ENCODE peak calls at places on chromosome 11, in five cellular contexts. W is tibial artery, V is A673, T is neural progenitor cell, I is H9. G is an unnamed sample.

GRCh38 chr11:723120-723883 is 17.3 kb downstream of the EPS8L2 start:
- DNase-seq in W (no peak), V (peak; percentile 61), T (peak; percentile 57), I (peak; percentile 38), G (no peak)

GRCh38 chr11:27012254-27012921 is 18.5 kb downstream of the FIBIN start:
- DNase-seq in W (no peak), V (peak; percentile 87), T (peak; percentile 26), I (no peak), G (no peak)

GRCh38 chr11:103906291-103906850 is 130.1 kb upstream of the DDI1 start:
- DNase-seq in W (no peak), V (no peak), T (no peak), I (no peak), G (no peak)

GRCh38 chr11:124612045-124612444 is 817 bp downstream of the PANX3 start:
- DNase-seq in W (no peak), V (no peak), T (no peak), I (no peak), G (no peak)

GRCh38 chr11:59205664-59206063 is 7.1 kb downstream of the MPEG1 start:
- DNase-seq in W (no peak), V (no peak), T (no peak), I (no peak), G (no peak)

GRCh38 chr11:2655834-2656622 is 43.8 kb downstream of the KCNQ1OT1 start:
- DNase-seq in W (no peak), V (no peak), T (no peak), I (no peak), G (no peak)

GRCh38 chr11:116500002-116500832 is 272.6 kb downstream of the BUD13 start:
- DNase-seq in W (no peak), V (no peak), T (no peak), I (no peak), G (no peak)

GRCh38 chr11:43928721-43929120 is 13.7 kb upstream of the C11orf96 start:
- DNase-seq in W (no peak), V (no peak), T (no peak), I (no peak), G (no peak)

GRCh38 chr11:11965192-11965591 is 43.2 kb downstream of the DKK3 start:
- DNase-seq in W (no peak), V (no peak), T (no peak), I (no peak), G (peak; percentile 37)

GRCh38 chr11:60950024-60950423 is 2.0 kb downstream of the SLC15A3 start:
- DNase-seq in W (no peak), V (no peak), T (no peak), I (no peak), G (peak; percentile 78)

GRCh38 chr11:63667993-63668392 is 3.2 kb downstream of the ATL3 start:
- DNase-seq in W (no peak), V (peak; percentile 58), T (no peak), I (no peak), G (no peak)

GRCh38 chr11:130979386-130979972 is 63.2 kb upstream of the SNX19 start:
- DNase-seq in W (no peak), V (peak; percentile 47), T (peak; percentile 69), I (no peak), G (no peak)

GRCh38 chr11:82398300-82398815 is 335.3 kb downstream of the FAM181B start:
- DNase-seq in W (peak; percentile 29), V (no peak), T (no peak), I (no peak), G (no peak)

GRCh38 chr11:72519220-72519881 is 85.0 kb upstream of the CLPB start:
- DNase-seq in W (no peak), V (no peak), T (no peak), I (no peak), G (no peak)

GRCh38 chr11:27514076-27514475 is 7.5 kb upstream of the LIN7C start:
- DNase-seq in W (no peak), V (no peak), T (no peak), I (no peak), G (no peak)

GRCh38 chr11:111923351-111923788 is 4.7 kb downstream of the C11orf52 start:
- DNase-seq in W (peak; percentile 68), V (peak; percentile 75), T (no peak), I (no peak), G (no peak)

GRCh38 chr11:78828582-78829520 is 254.2 kb upstream of the NARS2 start:
- DNase-seq in W (no peak), V (no peak), T (no peak), I (no peak), G (no peak)

GRCh38 chr11:10941429-10941828 is 83.6 kb upstream of the ZBED5 start:
- DNase-seq in W (no peak), V (no peak), T (no peak), I (no peak), G (no peak)

GRCh38 chr11:84384637-84385227 is 1098.6 kb upstream of the CCDC90B start:
- DNase-seq in W (peak; percentile 59), V (peak; percentile 64), T (peak; percentile 65), I (peak; percentile 42), G (no peak)

GRCh38 chr11:74840486-74840885 is 91.8 kb downstream of the RNF169 start:
- DNase-seq in W (no peak), V (no peak), T (no peak), I (no peak), G (no peak)

GRCh38 chr11:92556435-92556834 is 331.8 kb downstream of the FAT3 start:
- DNase-seq in W (no peak), V (peak; percentile 44), T (peak; percentile 44), I (no peak), G (no peak)

GRCh38 chr11:120335928-120336640 is at the start of gene ARHGEF12:
- DNase-seq in W (peak; percentile 92), V (peak; percentile 100), T (peak; percentile 97), I (peak; percentile 96), G (peak; percentile 96)

GRCh38 chr11:3381794-3382193 is 2.8 kb upstream of the ZNF195 start:
- DNase-seq in W (no peak), V (no peak), T (peak; percentile 28), I (no peak), G (no peak)

GRCh38 chr11:96339704-96340554 is 3.1 kb downstream of the MAML2 start:
- DNase-seq in W (no peak), V (no peak), T (no peak), I (no peak), G (no peak)

GRCh38 chr11:5967708-5968107 is 586 bp downstream of the OR56A5 start:
- DNase-seq in W (no peak), V (no peak), T (no peak), I (no peak), G (no peak)

GRCh38 chr11:73030130-73030529 is 112.0 kb downstream of the FCHSD2 start:
- DNase-seq in W (no peak), V (no peak), T (no peak), I (no peak), G (no peak)

GRCh38 chr11:64247729-64248531 is 1.2 kb upstream of the PPP1R14B start:
- DNase-seq in W (no peak), V (peak; percentile 49), T (no peak), I (no peak), G (no peak)

GRCh38 chr11:121563003-121563402 is 110.2 kb upstream of the SORL1-AS1 start:
- DNase-seq in W (no peak), V (no peak), T (no peak), I (no peak), G (no peak)

GRCh38 chr11:130042093-130042591 is 27.6 kb upstream of the APLP2 start:
- DNase-seq in W (no peak), V (no peak), T (no peak), I (no peak), G (no peak)

GRCh38 chr11:8927233-8927632 is 5.5 kb downstream of the C11orf16 start:
- DNase-seq in W (no peak), V (no peak), T (no peak), I (no peak), G (no peak)

GRCh38 chr11:74084796-74085541 is 76.1 kb upstream of the UCP3 start:
- DNase-seq in W (no peak), V (no peak), T (no peak), I (no peak), G (no peak)

GRCh38 chr11:17275376-17276235 is 933 bp upstream of the NUCB2 start:
- DNase-seq in W (no peak), V (no peak), T (no peak), I (no peak), G (no peak)

GRCh38 chr11:17277024-17277584 is 565 bp downstream of the NUCB2 start:
- DNase-seq in W (peak; percentile 20), V (peak; percentile 17), T (no peak), I (no peak), G (no peak)

GRCh38 chr11:17272823-17273222 is 3.7 kb upstream of the NUCB2 start:
- DNase-seq in W (no peak), V (no peak), T (no peak), I (no peak), G (no peak)

GRCh38 chr11:17273668-17274321 is 2.7 kb upstream of the NUCB2 start:
- DNase-seq in W (no peak), V (peak; percentile 22), T (no peak), I (peak; percentile 67), G (no peak)

GRCh38 chr11:17276236-17277023 is at the start of gene NUCB2:
- DNase-seq in W (peak; percentile 97), V (peak; percentile 97), T (peak; percentile 99), I (peak; percentile 98), G (peak; percentile 99)
- TF ChIP-seq CTCF in W (no peak), V (no peak), T (no peak), I (no peak), G (no peak)

GRCh38 chr11:108580645-108581044 is 12.9 kb downstream of the EXPH5 start:
- DNase-seq in W (no peak), V (no peak), T (no peak), I (no peak), G (no peak)
- H3K4me1 ChIP-seq in W (no peaks in the 10 kb centered on the region), V (no peaks in the 10 kb centered on the region), T (no peaks in the 10 kb centered on the region), I (no peaks in the 10 kb centered on the region), G (no peaks in the 10 kb centered on the region)

DNA sequence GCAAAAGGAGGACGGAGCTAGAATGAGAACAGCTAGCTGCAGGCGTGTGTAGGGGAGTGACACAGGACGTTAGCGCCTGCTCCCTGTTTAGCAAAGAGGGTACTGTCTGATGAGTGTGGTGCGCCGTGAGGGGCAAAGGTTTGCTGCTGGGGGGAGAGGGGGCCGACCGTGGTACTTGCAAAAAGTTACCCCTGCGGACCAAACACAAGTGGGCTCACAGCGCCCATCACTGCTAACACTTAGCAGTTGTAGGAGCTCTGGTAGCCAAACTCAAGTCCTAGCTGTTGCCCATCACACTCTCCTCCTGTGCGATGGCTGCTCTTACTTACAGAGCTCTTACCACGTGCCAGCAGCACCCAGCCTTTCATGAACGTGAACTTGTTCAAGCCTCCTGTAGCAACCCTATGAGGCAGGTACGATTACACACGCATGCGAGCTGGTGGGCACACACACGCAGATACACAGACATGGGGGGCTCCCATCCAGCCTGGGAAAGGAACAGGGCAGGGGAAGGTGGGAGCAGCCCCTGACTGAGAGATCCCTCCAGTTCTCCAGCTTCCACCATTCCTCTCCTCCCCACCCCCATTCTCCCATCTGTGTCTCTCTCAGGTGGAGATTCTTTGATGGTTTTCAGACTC is 37.5 kb upstream of the WNT11 start:
- DNase-seq in W (no peak), V (no peak), T (no peak), I (no peak), G (peak; percentile 51)
- TF ChIP-seq CTCF in W (no peak), V (no peak), T (no peak), I (no peak), G (no peak)

DNA sequence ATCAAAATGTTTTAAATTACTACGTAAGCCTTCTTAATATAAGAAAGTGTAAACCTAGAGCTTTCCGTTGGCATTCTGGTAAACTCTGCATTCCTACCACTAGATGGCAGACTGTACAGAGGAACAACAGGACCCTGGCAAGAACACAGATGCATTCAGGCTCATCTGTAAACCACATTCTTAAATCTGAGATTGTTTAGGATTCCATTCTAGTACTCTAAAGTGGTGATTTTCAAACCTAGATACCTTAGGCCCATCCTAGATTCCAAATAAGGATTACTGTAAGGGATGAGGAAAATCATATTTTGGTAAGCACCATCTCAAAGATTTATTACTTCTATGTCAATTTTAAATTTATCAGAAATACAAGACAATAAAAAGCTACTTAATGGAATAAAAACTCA is 26.9 kb downstream of the PICALM start:
- DNase-seq in W (peak; percentile 81), V (peak; percentile 94), T (peak; percentile 88), I (peak; percentile 62), G (no peak)
- H3K4me1 ChIP-seq in W (peaks cover 59% of the 10 kb centered on the region), V (peaks cover 48% of the 10 kb centered on the region), T (peaks cover 15% of the 10 kb centered on the region), I (no peaks in the 10 kb centered on the region), G (peaks cover 96% of the 10 kb centered on the region)

G was measured in spleen.